ENCODE peak calls at places on chromosomes 5 and 9, in six cellular contexts. V is stimulated activated CD4-positive, alpha-beta T cell treated with anti-CD3 and anti-CD28 coated beads, Interleukin-15, amount 100 ng/mL, for 24 hours; U is A549; N is stimulated activated CD8-positive, alpha-beta memory T cell treated with anti-CD3 and anti-CD28 coated beads, Interleukin-4, amount 100 ng/mL, for 1 hour; K is cardiac fibroblast; P is epithelial cell of esophagus. D is an unnamed sample.

GRCh38 chr9:113899205-113899604 is 23.1 kb downstream of the ZNF618 start:
- DNase-seq in V (no peak), U (no peak), P (no peak), N (no peak), K (no peak), D (no peak)

GRCh38 chr5:53929596-53929995 is 369.2 kb downstream of the NDUFS4 start:
- DNase-seq in N (no peak), K (no peak), U (no peak), V (no peak), P (no peak), D (no peak)

GRCh38 chr9:136206602-136207333 is 1.8 kb upstream of the LHX3 start:
- DNase-seq in U (no peak), P (no peak), V (no peak), K (no peak), N (no peak), D (no peak)

GRCh38 chr9:5949103-5949699 is 58.5 kb downstream of the MLANA start:
- DNase-seq in V (peak), K (peak), U (no peak), N (no peak), P (peak), D (no peak)

GRCh38 chr5:143063175-143063970 is 293.2 kb downstream of the ARHGAP26 start:
- DNase-seq in N (no peak), V (no peak), P (no peak), U (no peak), K (peak), D (no peak)

GRCh38 chr9:34334337-34334824 is 5.0 kb downstream of the NUDT2 start:
- DNase-seq in P (no peak), K (no peak), U (no peak), V (no peak), N (no peak), D (no peak)

GRCh38 chr9:113673726-113674125 is 202.4 kb upstream of the ZNF618 start:
- DNase-seq in K (peak), N (no peak), U (no peak), P (no peak), V (no peak), D (no peak)

GRCh38 chr5:9716838-9717281 is 86.7 kb upstream of the TAS2R1 start:
- DNase-seq in V (no peak), N (no peak), K (peak), P (peak), U (no peak), D (no peak)

GRCh38 chr9:6997330-6997729 is 239.6 kb downstream of the KDM4C start:
- DNase-seq in K (no peak), P (no peak), U (no peak), V (no peak), N (no peak), D (no peak)

GRCh38 chr5:170273968-170274710 is 23.4 kb downstream of the LCP2 start:
- DNase-seq in P (peak), V (peak), N (no peak), U (peak), K (peak), D (no peak)

GRCh38 chr5:939368-939767 is 46.7 kb downstream of the TRIP13 start:
- DNase-seq in U (no peak), N (no peak), K (no peak), V (no peak), P (no peak), D (no peak)

GRCh38 chr5:13945271-13945670 is 783 bp upstream of the DNAH5 start:
- DNase-seq in P (no peak), V (no peak), U (no peak), N (no peak), K (no peak), D (no peak)

GRCh38 chr9:17775646-17776045 is 196.8 kb downstream of the SH3GL2 start:
- DNase-seq in V (no peak), K (no peak), P (no peak), U (no peak), N (no peak), D (no peak)

GRCh38 chr9:86531273-86531672 is 177.1 kb upstream of the TUT7 start:
- DNase-seq in V (no peak), K (no peak), N (no peak), P (no peak), U (no peak), D (no peak)

GRCh38 chr5:159514229-159514822 is 184.0 kb upstream of the IL12B start:
- DNase-seq in V (no peak), U (no peak), K (no peak), P (no peak), N (no peak), D (no peak)

GRCh38 chr5:143400541-143401252 is 2.8 kb downstream of the NR3C1 start:
- DNase-seq in K (peak), N (no peak), P (no peak), U (no peak), V (no peak), D (no peak)

GRCh38 chr9:76433851-76434250 is 25.1 kb upstream of the GCNT1 start:
- DNase-seq in K (peak), P (peak), N (no peak), V (no peak), U (no peak), D (no peak)

GRCh38 chr5:65861830-65862241 is 64.5 kb upstream of the ERBIN start:
- DNase-seq in K (peak), N (no peak), P (peak), U (no peak), V (no peak), D (peak)

GRCh38 chr5:78829811-78830499 is 155.2 kb downstream of the ARSB start:
- DNase-seq in P (no peak), K (peak), U (no peak), N (no peak), V (no peak), D (no peak)

GRCh38 chr9:124839612-124840299 is 13.5 kb upstream of the WDR38 start:
- DNase-seq in U (peak), K (peak), V (no peak), P (no peak), N (no peak), D (no peak)

GRCh38 chr5:35854248-35854647 is 2.4 kb upstream of the IL7R start:
- DNase-seq in K (no peak), U (no peak), V (peak), P (no peak), N (no peak), D (no peak)

GRCh38 chr5:72600401-72600981 is 93.3 kb upstream of the ZNF366 start:
- DNase-seq in P (peak), V (no peak), N (no peak), K (peak), U (peak), D (peak)

GRCh38 chr5:90015584-90016018 is 394.0 kb downstream of the CETN3 start:
- DNase-seq in P (peak), U (no peak), N (no peak), K (peak), V (no peak), D (no peak)

GRCh38 chr9:110615526-110615925 is 36.0 kb upstream of the SVEP1 start:
- DNase-seq in P (no peak), K (peak), N (no peak), U (no peak), V (no peak), D (no peak)

GRCh38 chr9:129740174-129740573 is 12.7 kb downstream of the PTGES start:
- DNase-seq in K (no peak), U (no peak), N (no peak), P (no peak), V (no peak), D (no peak)

GRCh38 chr9:127802576-127803443 is at the start of gene FPGS:
- DNase-seq in K (peak), V (peak), P (peak), N (peak), U (peak), D (peak)

GRCh38 chr5:11385251-11385900 is 518.9 kb downstream of the CTNND2 start:
- DNase-seq in N (no peak), P (peak), K (peak), V (no peak), U (no peak), D (no peak)

GRCh38 chr9:124122813-124123462 is 111.4 kb downstream of the LHX2 start:
- DNase-seq in U (no peak), P (no peak), N (no peak), V (peak), K (peak), D (no peak)

D was measured in GOT3.